ENCODE peak calls at places on chromosomes 6 and 20, in six cellular contexts. R, Q, Z, O, K and Y are unnamed samples.

GRCh38 chr6:56927538-56928453 is 27.1 kb upstream of the BEND6 start:
- DNase-seq in R (peak), Q (no peak), Z (no peak), O (peak), K (no peak), Y (no peak)

GRCh38 chr20:47941869-47942268 is 156.6 kb upstream of the SULF2 start:
- DNase-seq in R (no peak), Q (no peak), Z (no peak), O (no peak), K (no peak), Y (no peak)

GRCh38 chr20:17768267-17768666 is 68.5 kb downstream of the BANF2 start:
- DNase-seq in R (no peak), Q (no peak), Z (no peak), O (no peak), K (no peak), Y (no peak)

GRCh38 chr6:12395898-12396297 is 105.7 kb downstream of the EDN1 start:
- DNase-seq in R (no peak), Q (no peak), Z (no peak), O (no peak), K (no peak), Y (peak)

GRCh38 chr6:22783921-22784320 is 214.6 kb downstream of the HDGFL1 start:
- DNase-seq in R (no peak), Q (no peak), Z (no peak), O (no peak), K (no peak), Y (no peak)

GRCh38 chr6:132130530-132131298 is 179.5 kb upstream of the CCN2 start:
- DNase-seq in R (no peak), Q (no peak), Z (no peak), O (no peak), K (no peak), Y (peak)

GRCh38 chr20:43969069-43969468 is 54.4 kb downstream of the TOX2 start:
- DNase-seq in R (no peak), Q (no peak), Z (no peak), O (no peak), K (no peak), Y (no peak)

GRCh38 chr20:32877507-32877906 is 18.8 kb downstream of the EFCAB8 start:
- DNase-seq in R (no peak), Q (no peak), Z (no peak), O (no peak), K (no peak), Y (peak)

GRCh38 chr6:157392927-157393666 is 12.1 kb downstream of the ZDHHC14 start:
- DNase-seq in R (no peak), Q (no peak), Z (no peak), O (no peak), K (peak), Y (no peak)

GRCh38 chr20:38728911-38729642 is 4.8 kb downstream of the SLC32A1 start:
- DNase-seq in R (peak), Q (no peak), Z (no peak), O (peak), K (no peak), Y (no peak)

GRCh38 chr20:51526105-51526470 is 16.4 kb downstream of the NFATC2 start:
- DNase-seq in R (no peak), Q (no peak), Z (no peak), O (no peak), K (no peak), Y (no peak)

GRCh38 chr6:31559606-31559957 is 12.2 kb downstream of the NFKBIL1 start:
- DNase-seq in R (no peak), Q (no peak), Z (no peak), O (no peak), K (no peak), Y (peak)

GRCh38 chr20:33995053-33995816 is 1.5 kb downstream of the RALY start:
- DNase-seq in R (no peak), Q (no peak), Z (no peak), O (no peak), K (no peak), Y (peak)

GRCh38 chr6:134317471-134318131 is at the start of gene SGK1:
- DNase-seq in R (peak), Q (no peak), Z (no peak), O (peak), K (no peak), Y (peak)

GRCh38 chr6:154370545-154370944 is 13.9 kb upstream of the IPCEF1 start:
- DNase-seq in R (no peak), Q (no peak), Z (peak), O (no peak), K (no peak), Y (peak)

GRCh38 chr20:11995750-11996567 is 78.3 kb downstream of the BTBD3 start:
- DNase-seq in R (no peak), Q (no peak), Z (no peak), O (no peak), K (no peak), Y (no peak)

GRCh38 chr6:63740709-63741108 is 105.1 kb downstream of the PHF3 start:
- DNase-seq in R (no peak), Q (no peak), Z (no peak), O (no peak), K (no peak), Y (peak)

GRCh38 chr20:52103911-52104545 is 87.6 kb downstream of the ZFP64 start:
- DNase-seq in R (peak), Q (no peak), Z (no peak), O (peak), K (no peak), Y (peak)

GRCh38 chr20:49906101-49906604 is 9.2 kb downstream of the SPATA2 start:
- DNase-seq in R (no peak), Q (no peak), Z (no peak), O (no peak), K (peak), Y (no peak)

GRCh38 chr20:21387528-21387927 is 9.8 kb downstream of the NKX2-4 start:
- DNase-seq in R (no peak), Q (no peak), Z (no peak), O (no peak), K (no peak), Y (no peak)

GRCh38 chr6:16519265-16520242 is 241.7 kb downstream of the ATXN1 start:
- DNase-seq in R (no peak), Q (no peak), Z (peak), O (no peak), K (no peak), Y (no peak)

GRCh38 chr6:38174315-38174714 is 354.8 kb downstream of the ZFAND3 start:
- DNase-seq in R (no peak), Q (no peak), Z (no peak), O (no peak), K (no peak), Y (no peak)

GRCh38 chr20:57665589-57665971 is 44.2 kb downstream of the PMEPA1 start:
- DNase-seq in R (no peak), Q (no peak), Z (no peak), O (no peak), K (no peak), Y (no peak)

GRCh38 chr6:100897671-100898070 is 16.5 kb upstream of the ASCC3 start:
- DNase-seq in R (no peak), Q (no peak), Z (no peak), O (no peak), K (no peak), Y (no peak)

GRCh38 chr6:57262901-57263694 is 41.0 kb upstream of the RAB23 start:
- DNase-seq in R (no peak), Q (no peak), Z (no peak), O (no peak), K (no peak), Y (peak)

GRCh38 chr20:23401051-23401450 is 20.2 kb downstream of the NAPB start:
- DNase-seq in R (no peak), Q (no peak), Z (no peak), O (no peak), K (no peak), Y (no peak)

GRCh38 chr20:48329676-48330644 is 497.8 kb downstream of the PREX1 start:
- DNase-seq in R (peak), Q (peak), Z (peak), O (no peak), K (peak), Y (peak)

GRCh38 chr20:54108394-54108643 is 37.9 kb upstream of the BCAS1 start:
- DNase-seq in R (no peak), Q (no peak), Z (no peak), O (no peak), K (no peak), Y (no peak)

GRCh38 chr20:32312718-32313424 is 35.4 kb downstream of the KIF3B start:
- DNase-seq in R (no peak), Q (no peak), Z (peak), O (no peak), K (no peak), Y (no peak)

GRCh38 chr6:106145144-106145543 is 59.0 kb downstream of the PRDM1 start:
- DNase-seq in R (no peak), Q (no peak), Z (no peak), O (no peak), K (no peak), Y (no peak)

GRCh38 chr6:75280131-75280855 is 4.3 kb downstream of the TMEM30A start:
- DNase-seq in R (no peak), Q (no peak), Z (no peak), O (no peak), K (no peak), Y (no peak)

GRCh38 chr6:116363759-116364158 is 7.0 kb upstream of the DSE start:
- DNase-seq in R (no peak), Q (no peak), Z (no peak), O (no peak), K (no peak), Y (peak)

GRCh38 chr6:98687776-98688175 is 146.6 kb upstream of the POU3F2 start:
- DNase-seq in R (no peak), Q (no peak), Z (no peak), O (no peak), K (no peak), Y (no peak)

GRCh38 chr6:41028618-41029486 is 10.2 kb downstream of the UNC5CL start:
- DNase-seq in R (no peak), Q (no peak), Z (no peak), O (no peak), K (no peak), Y (no peak)

GRCh38 chr6:43891072-43891870 is 121.3 kb downstream of the VEGFA start:
- DNase-seq in R (peak), Q (no peak), Z (no peak), O (peak), K (no peak), Y (no peak)

GRCh38 chr6:30684386-30685156 is 1.9 kb downstream of the PPP1R18 start:
- DNase-seq in R (no peak), Q (no peak), Z (no peak), O (no peak), K (peak), Y (peak)

GRCh38 chr6:31139599-31139998 is 733 bp upstream of the PSORS1C2 start:
- DNase-seq in R (peak), Q (no peak), Z (no peak), O (no peak), K (no peak), Y (no peak)

GRCh38 chr20:13274311-13274965 is 53.4 kb downstream of the ISM1 start:
- DNase-seq in R (peak), Q (no peak), Z (no peak), O (peak), K (no peak), Y (no peak)

GRCh38 chr6:111841822-111842221 is 31.4 kb downstream of the FYN start:
- DNase-seq in R (no peak), Q (no peak), Z (no peak), O (no peak), K (no peak), Y (peak)

GRCh38 chr6:19608546-19608945 is 228.6 kb upstream of the ID4 start:
- DNase-seq in R (no peak), Q (no peak), Z (no peak), O (no peak), K (no peak), Y (no peak)

GRCh38 chr6:19610260-19610659 is 226.9 kb upstream of the ID4 start:
- DNase-seq in R (no peak), Q (no peak), Z (no peak), O (no peak), K (no peak), Y (no peak)

GRCh38 chr6:19616022-19616421 is 221.1 kb upstream of the ID4 start:
- DNase-seq in R (no peak), Q (no peak), Z (no peak), O (no peak), K (no peak), Y (no peak)

GRCh38 chr6:19613678-19614077 is 223.5 kb upstream of the ID4 start:
- DNase-seq in R (peak), Q (no peak), Z (no peak), O (no peak), K (no peak), Y (no peak)
- TF ChIP-seq JUN in R (no peak), Q (no peak), Z (no peak), O (no peak), K (no peak), Y (no peak)

DNA sequence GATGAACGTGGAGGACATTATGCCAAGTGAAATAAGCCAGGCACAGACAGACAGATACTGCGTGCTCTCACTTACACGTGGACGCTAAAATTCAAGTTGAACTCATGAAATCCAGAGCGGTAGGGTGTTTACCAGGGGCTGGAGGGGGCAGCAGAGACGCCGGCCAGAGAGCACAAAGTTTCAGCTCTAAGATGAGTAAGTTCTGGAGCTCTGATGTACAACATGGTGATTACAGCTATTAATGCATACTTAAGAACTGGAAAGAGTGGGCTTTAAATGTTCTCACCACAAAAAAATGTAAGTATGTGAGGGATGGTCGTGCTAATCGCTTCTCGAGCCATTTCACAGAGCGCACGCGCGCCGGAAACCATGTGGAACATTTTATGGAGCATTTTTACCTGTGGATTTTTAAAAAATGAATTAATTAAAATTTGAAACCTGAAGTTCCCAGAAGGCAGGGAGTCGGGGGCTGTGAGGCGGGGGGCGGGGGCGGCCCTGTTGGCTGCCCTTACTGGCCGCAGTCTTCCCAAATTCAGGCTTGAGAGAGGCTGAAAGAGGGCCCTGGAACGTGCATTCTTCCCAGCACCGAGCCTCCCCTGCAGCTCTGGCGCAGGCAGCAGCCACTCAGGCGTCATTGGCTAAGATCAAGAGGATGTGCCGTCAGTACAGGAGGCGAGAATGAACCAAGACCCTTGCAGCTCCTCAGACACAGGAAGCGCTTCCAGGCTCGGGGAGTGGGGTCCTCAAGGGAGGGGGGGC is 8.6 kb upstream of the SLCO4A1 start:
- DNase-seq in R (no peak), Q (no peak), Z (no peak), O (no peak), K (no peak), Y (no peak)
- TF ChIP-seq JUN in R (no peak), Q (no peak), Z (no peak), O (no peak), K (no peak), Y (no peak)

GRCh38 chr6:118638288-118638687 is 13.1 kb downstream of the CEP85L start:
- DNase-seq in R (no peak), Q (no peak), Z (no peak), O (no peak), K (no peak), Y (no peak)

GRCh38 chr6:118645395-118645794 is 6.0 kb downstream of the CEP85L start:
- DNase-seq in R (no peak), Q (no peak), Z (peak), O (no peak), K (no peak), Y (no peak)

GRCh38 chr6:118644007-118644406 is 7.4 kb downstream of the CEP85L start:
- DNase-seq in R (no peak), Q (no peak), Z (no peak), O (no peak), K (no peak), Y (no peak)

GRCh38 chr6:118639054-118639964 is 12.1 kb downstream of the CEP85L start:
- DNase-seq in R (no peak), Q (no peak), Z (no peak), O (no peak), K (no peak), Y (no peak)

DNA sequence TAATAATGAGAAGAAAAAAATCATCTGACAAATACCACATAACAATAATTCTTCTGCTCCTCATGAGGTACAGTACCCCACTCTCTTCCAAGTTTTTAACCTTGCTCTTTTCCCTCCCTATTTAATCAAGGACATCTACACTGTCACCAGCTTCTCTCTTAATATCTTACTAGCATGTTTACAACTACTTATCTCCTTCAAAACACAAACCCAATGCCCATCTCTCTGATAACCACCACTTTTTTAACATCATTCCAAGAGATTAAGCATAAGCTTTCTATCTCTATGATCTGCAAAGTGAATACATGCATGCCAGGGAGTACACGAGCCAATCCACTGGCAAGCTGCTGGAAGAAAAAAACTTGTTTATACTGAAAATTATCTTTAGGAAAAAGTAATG is 10.3 kb downstream of the CEP85L start:
- DNase-seq in R (no peak), Q (no peak), Z (no peak), O (no peak), K (no peak), Y (no peak)
- TF ChIP-seq JUN in R (no peak), Q (no peak), Z (no peak), O (no peak), K (no peak), Y (no peak)

GRCh38 chr6:162753775-162754174 is 26.0 kb downstream of the PACRG start:
- DNase-seq in R (no peak), Q (no peak), Z (no peak), O (no peak), K (no peak), Y (no peak)
- TF ChIP-seq JUN in R (no peak), Q (no peak), Z (no peak), O (no peak), K (no peak), Y (no peak)

GRCh38 chr6:45728674-45729073 is 287.0 kb downstream of the CLIC5 start:
- DNase-seq in R (no peak), Q (no peak), Z (no peak), O (no peak), K (no peak), Y (no peak)
- TF ChIP-seq JUN in R (no peak), Q (no peak), Z (no peak), O (no peak), K (no peak), Y (no peak)

GRCh38 chr6:86938814-86939213 is 1.5 kb downstream of the HTR1E start:
- DNase-seq in R (no peak), Q (no peak), Z (no peak), O (no peak), K (no peak), Y (no peak)

GRCh38 chr6:86936834-86937218 is 502 bp upstream of the HTR1E start:
- DNase-seq in R (peak), Q (no peak), Z (no peak), O (no peak), K (no peak), Y (no peak)

GRCh38 chr6:86934365-86934764 is 3.0 kb upstream of the HTR1E start:
- DNase-seq in R (no peak), Q (no peak), Z (no peak), O (no peak), K (no peak), Y (no peak)

GRCh38 chr6:86942761-86943526 is 5.6 kb downstream of the HTR1E start:
- DNase-seq in R (no peak), Q (no peak), Z (no peak), O (no peak), K (no peak), Y (no peak)

DNA sequence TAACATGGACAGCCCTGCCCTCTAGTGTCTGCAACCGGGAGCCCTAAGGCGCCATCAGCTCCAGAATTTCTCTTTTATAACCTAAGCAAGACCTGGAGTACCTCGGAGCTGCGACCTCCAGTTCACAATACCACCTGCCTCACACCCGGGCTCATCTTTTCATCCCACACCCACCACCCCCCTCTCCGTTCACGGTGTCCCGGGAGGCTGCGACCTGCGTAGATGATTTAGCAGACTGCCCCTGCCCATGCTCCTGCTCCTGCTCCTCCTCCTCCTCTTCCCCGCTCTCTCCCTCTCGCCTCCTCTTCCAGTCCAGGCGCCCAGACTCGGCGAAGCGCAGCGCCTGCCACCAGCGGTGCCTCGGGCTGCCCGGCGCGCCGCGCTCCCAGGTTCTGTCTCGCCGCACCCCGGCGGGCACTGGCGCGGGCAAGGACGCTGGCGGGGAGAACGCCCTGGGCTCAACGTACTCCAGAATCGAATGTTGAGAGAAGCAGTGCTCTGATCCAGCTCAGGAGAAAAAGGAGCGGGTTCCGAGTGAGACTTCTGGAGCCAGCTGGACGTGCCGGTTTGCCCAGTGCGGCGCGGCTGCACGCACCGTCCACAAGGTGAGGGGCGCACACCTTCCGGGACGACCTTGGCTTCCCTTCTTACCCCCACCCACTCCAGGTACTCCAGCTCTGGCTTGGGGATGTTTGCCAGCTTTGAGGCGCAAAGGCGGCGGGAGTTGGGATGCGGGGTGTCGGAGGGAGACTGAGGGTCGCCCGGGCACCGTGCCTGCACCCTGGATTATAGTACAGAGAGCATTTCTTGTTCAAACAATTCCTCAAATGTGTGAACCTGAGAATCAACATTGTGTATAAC is at the start of gene HTR1E:
- DNase-seq in R (no peak), Q (peak), Z (peak), O (peak), K (peak), Y (peak)
- TF ChIP-seq JUN in R (no peak), Q (no peak), Z (no peak), O (no peak), K (no peak), Y (no peak)

GRCh38 chr6:152118678-152119077 is 311.2 kb downstream of the ESR1 start:
- DNase-seq in R (no peak), Q (no peak), Z (no peak), O (no peak), K (no peak), Y (no peak)
- TF ChIP-seq JUN in R (no peak), Q (no peak), Z (no peak), O (no peak), K (no peak), Y (no peak)

GRCh38 chr6:118187568-118188164 is 280.6 kb downstream of the SLC35F1 start:
- DNase-seq in R (no peak), Q (no peak), Z (no peak), O (no peak), K (no peak), Y (no peak)
- TF ChIP-seq JUN in R (no peak), Q (no peak), Z (no peak), O (no peak), K (no peak), Y (no peak)

GRCh38 chr6:169806718-169807117 is 55.3 kb downstream of the ERMARD start:
- DNase-seq in R (no peak), Q (no peak), Z (no peak), O (no peak), K (no peak), Y (no peak)
- TF ChIP-seq JUN in R (no peak), Q (no peak), Z (no peak), O (no peak), K (no peak), Y (no peak)